ENCODE peak calls at places on chromosomes 5 and 9, in ten cellular contexts. B is fibroblast of lung; G is activated CD4-positive, CD25-positive, alpha-beta regulatory T cell treated with anti-CD3 and anti-CD28 coated beads, Interleukin-2, amount 50 U/mL, for 72 hours; E is COLO829; F is activated CD4-positive, alpha-beta memory T cell treated with anti-CD3 and anti-CD28 coated beads, Interleukin-2, amount 10 ng/mL, durations not matched to agents 7 days and 5 days; T is gastrocnemius medialis; U is colonic mucosa; A is PC-3; X is T1000; O is fibroblast of pulmonary artery. Y is an unnamed sample.

GRCh38 chr9:32741706-32742105 is 41.6 kb upstream of the TMEM215 start:
- DNase-seq in B (no peak), G (no peak), E (peak), F (no peak), T (no peak), U (no peak), A (peak), X (no peak), O (peak), Y (no peak)

GRCh38 chr9:33140406-33141360 is 26.5 kb downstream of the B4GALT1 start:
- DNase-seq in B (no peak), G (no peak), E (no peak), F (no peak), T (no peak), U (no peak), A (no peak), X (no peak), O (no peak), Y (no peak)

GRCh38 chr9:134648701-134649525 is 7.3 kb downstream of the COL5A1 start:
- DNase-seq in B (peak), G (no peak), E (no peak), F (no peak), T (no peak), U (no peak), A (peak), X (no peak), O (peak), Y (no peak)

GRCh38 chr9:98260635-98261034 is 5.2 kb upstream of the TBC1D2 start:
- DNase-seq in B (no peak), G (no peak), E (no peak), F (no peak), T (no peak), U (no peak), A (no peak), X (no peak), O (no peak), Y (no peak)

GRCh38 chr5:65778126-65778525 is 56.1 kb downstream of the NLN start:
- DNase-seq in B (no peak), G (no peak), E (no peak), F (no peak), T (no peak), U (no peak), A (no peak), X (no peak), O (peak), Y (no peak)

GRCh38 chr9:107051392-107051791 is 188.4 kb downstream of the ZNF462 start:
- DNase-seq in B (no peak), G (no peak), E (no peak), F (no peak), T (no peak), U (no peak), A (no peak), X (no peak), O (no peak), Y (no peak)

GRCh38 chr5:178069909-178070308 is 43.4 kb upstream of the N4BP3 start:
- DNase-seq in B (peak), G (no peak), E (no peak), F (peak), T (no peak), U (peak), A (peak), X (no peak), O (peak), Y (peak)

GRCh38 chr9:71490810-71491209 is 277.5 kb downstream of the CEMIP2 start:
- DNase-seq in B (no peak), G (no peak), E (no peak), F (no peak), T (no peak), U (no peak), A (peak), X (no peak), O (no peak), Y (no peak)

GRCh38 chr9:94796687-94797086 is 70.2 kb downstream of the AOPEP start:
- DNase-seq in B (no peak), G (no peak), E (no peak), F (no peak), T (no peak), U (no peak), A (no peak), X (no peak), O (no peak), Y (no peak)

GRCh38 chr5:68628082-68628796 is 412.7 kb downstream of the PIK3R1 start:
- DNase-seq in B (no peak), G (no peak), E (no peak), F (no peak), T (no peak), U (no peak), A (no peak), X (no peak), O (no peak), Y (no peak)

GRCh38 chr5:165565921-165566320 is 2060.5 kb downstream of the MAT2B start:
- DNase-seq in B (no peak), G (no peak), E (no peak), F (no peak), T (no peak), U (no peak), A (no peak), X (no peak), O (no peak), Y (no peak)